ENCODE peak calls at places on chromosomes 3 and 15, in seven cellular contexts. One of them, this sample, is unnamed.

GRCh38 chr3:53703630-53704362 is 142.4 kb downstream of the CHDH start:
- DNase-seq in endodermal cell: no peak
- DNase-seq in GOT3: no peak
- DNase-seq in foreskin keratinocyte: no peak
- DNase-seq in stimulated activated effector memory CD8-positive, alpha-beta T cell treated with anti-CD3 and anti-CD28 coated beads, Interleukin-12 subunit alpha, Interleukin-12 subunit beta, amount 100 ng/mL, for 72 hours: no peak
- DNase-seq in osteocyte: no peak
- DNase-seq in GDM1: no peak
- DNase-seq in this sample: no peak

GRCh38 chr3:15174953-15175352 is 31.1 kb upstream of the CAPN7 start:
- DNase-seq in endodermal cell: no peak
- DNase-seq in GOT3: no peak
- DNase-seq in foreskin keratinocyte: no peak
- DNase-seq in stimulated activated effector memory CD8-positive, alpha-beta T cell treated with anti-CD3 and anti-CD28 coated beads, Interleukin-12 subunit alpha, Interleukin-12 subunit beta, amount 100 ng/mL, for 72 hours: no peak
- DNase-seq in osteocyte: no peak
- DNase-seq in GDM1: no peak
- DNase-seq in this sample: no peak

GRCh38 chr15:69386284-69386683 is 27.9 kb upstream of the KIF23 start:
- DNase-seq in endodermal cell: no peak
- DNase-seq in GOT3: no peak
- DNase-seq in foreskin keratinocyte: no peak
- DNase-seq in stimulated activated effector memory CD8-positive, alpha-beta T cell treated with anti-CD3 and anti-CD28 coated beads, Interleukin-12 subunit alpha, Interleukin-12 subunit beta, amount 100 ng/mL, for 72 hours: no peak
- DNase-seq in osteocyte: no peak
- DNase-seq in GDM1: no peak
- DNase-seq in this sample: no peak

GRCh38 chr3:186466391-186466974 is 77.7 kb downstream of the CRYGS start:
- DNase-seq in endodermal cell: peak
- DNase-seq in GOT3: no peak
- DNase-seq in foreskin keratinocyte: no peak
- DNase-seq in stimulated activated effector memory CD8-positive, alpha-beta T cell treated with anti-CD3 and anti-CD28 coated beads, Interleukin-12 subunit alpha, Interleukin-12 subunit beta, amount 100 ng/mL, for 72 hours: no peak
- DNase-seq in osteocyte: peak
- DNase-seq in GDM1: no peak
- DNase-seq in this sample: peak

GRCh38 chr15:62138124-62138523 is 27.0 kb downstream of the C2CD4B start:
- DNase-seq in endodermal cell: no peak
- DNase-seq in GOT3: no peak
- DNase-seq in foreskin keratinocyte: peak
- DNase-seq in stimulated activated effector memory CD8-positive, alpha-beta T cell treated with anti-CD3 and anti-CD28 coated beads, Interleukin-12 subunit alpha, Interleukin-12 subunit beta, amount 100 ng/mL, for 72 hours: no peak
- DNase-seq in osteocyte: no peak
- DNase-seq in GDM1: no peak
- DNase-seq in this sample: peak

GRCh38 chr15:58306591-58307312 is 125.0 kb upstream of the LIPC start:
- DNase-seq in endodermal cell: no peak
- DNase-seq in GOT3: no peak
- DNase-seq in foreskin keratinocyte: no peak
- DNase-seq in stimulated activated effector memory CD8-positive, alpha-beta T cell treated with anti-CD3 and anti-CD28 coated beads, Interleukin-12 subunit alpha, Interleukin-12 subunit beta, amount 100 ng/mL, for 72 hours: no peak
- DNase-seq in osteocyte: no peak
- DNase-seq in GDM1: no peak
- DNase-seq in this sample: no peak

GRCh38 chr15:76844096-76844495 is 61.0 kb downstream of the SCAPER start:
- DNase-seq in endodermal cell: no peak
- DNase-seq in GOT3: no peak
- DNase-seq in foreskin keratinocyte: no peak
- DNase-seq in stimulated activated effector memory CD8-positive, alpha-beta T cell treated with anti-CD3 and anti-CD28 coated beads, Interleukin-12 subunit alpha, Interleukin-12 subunit beta, amount 100 ng/mL, for 72 hours: no peak
- DNase-seq in osteocyte: no peak
- DNase-seq in GDM1: no peak
- DNase-seq in this sample: no peak

GRCh38 chr3:140290105-140290504 is 355.1 kb downstream of the CLSTN2 start:
- DNase-seq in endodermal cell: no peak
- DNase-seq in GOT3: no peak
- DNase-seq in foreskin keratinocyte: peak
- DNase-seq in stimulated activated effector memory CD8-positive, alpha-beta T cell treated with anti-CD3 and anti-CD28 coated beads, Interleukin-12 subunit alpha, Interleukin-12 subunit beta, amount 100 ng/mL, for 72 hours: no peak
- DNase-seq in osteocyte: no peak
- DNase-seq in GDM1: no peak
- DNase-seq in this sample: peak

GRCh38 chr15:99729920-99730319 is 3.3 kb downstream of the LYSMD4 start:
- DNase-seq in endodermal cell: peak
- DNase-seq in GOT3: no peak
- DNase-seq in foreskin keratinocyte: peak
- DNase-seq in stimulated activated effector memory CD8-positive, alpha-beta T cell treated with anti-CD3 and anti-CD28 coated beads, Interleukin-12 subunit alpha, Interleukin-12 subunit beta, amount 100 ng/mL, for 72 hours: no peak
- DNase-seq in osteocyte: no peak
- DNase-seq in GDM1: peak
- DNase-seq in this sample: peak

GRCh38 chr15:59879506-59879905 is 124.6 kb upstream of the FOXB1 start:
- DNase-seq in endodermal cell: no peak
- DNase-seq in GOT3: no peak
- DNase-seq in foreskin keratinocyte: peak
- DNase-seq in stimulated activated effector memory CD8-positive, alpha-beta T cell treated with anti-CD3 and anti-CD28 coated beads, Interleukin-12 subunit alpha, Interleukin-12 subunit beta, amount 100 ng/mL, for 72 hours: no peak
- DNase-seq in osteocyte: peak
- DNase-seq in GDM1: no peak
- DNase-seq in this sample: peak

GRCh38 chr3:25007974-25008658 is 419.9 kb upstream of the RARB start:
- DNase-seq in endodermal cell: no peak
- DNase-seq in GOT3: no peak
- DNase-seq in foreskin keratinocyte: peak
- DNase-seq in stimulated activated effector memory CD8-positive, alpha-beta T cell treated with anti-CD3 and anti-CD28 coated beads, Interleukin-12 subunit alpha, Interleukin-12 subunit beta, amount 100 ng/mL, for 72 hours: no peak
- DNase-seq in osteocyte: no peak
- DNase-seq in GDM1: no peak
- DNase-seq in this sample: peak

GRCh38 chr3:5194801-5195509 is 7.4 kb downstream of the EDEM1 start:
- DNase-seq in endodermal cell: no peak
- DNase-seq in GOT3: no peak
- DNase-seq in foreskin keratinocyte: peak
- DNase-seq in stimulated activated effector memory CD8-positive, alpha-beta T cell treated with anti-CD3 and anti-CD28 coated beads, Interleukin-12 subunit alpha, Interleukin-12 subunit beta, amount 100 ng/mL, for 72 hours: no peak
- DNase-seq in osteocyte: no peak
- DNase-seq in GDM1: no peak
- DNase-seq in this sample: peak

GRCh38 chr3:197426161-197426566 is 127.8 kb upstream of the DLG1 start:
- DNase-seq in endodermal cell: no peak
- DNase-seq in GOT3: no peak
- DNase-seq in foreskin keratinocyte: no peak
- DNase-seq in stimulated activated effector memory CD8-positive, alpha-beta T cell treated with anti-CD3 and anti-CD28 coated beads, Interleukin-12 subunit alpha, Interleukin-12 subunit beta, amount 100 ng/mL, for 72 hours: no peak
- DNase-seq in osteocyte: no peak
- DNase-seq in GDM1: no peak
- DNase-seq in this sample: peak

GRCh38 chr3:58332575-58333179 is at the start of gene PXK:
- DNase-seq in endodermal cell: peak
- DNase-seq in GOT3: peak
- DNase-seq in foreskin keratinocyte: peak
- DNase-seq in stimulated activated effector memory CD8-positive, alpha-beta T cell treated with anti-CD3 and anti-CD28 coated beads, Interleukin-12 subunit alpha, Interleukin-12 subunit beta, amount 100 ng/mL, for 72 hours: peak
- DNase-seq in osteocyte: peak
- DNase-seq in GDM1: peak
- DNase-seq in this sample: peak

GRCh38 chr3:126083511-126083912 is 412 bp downstream of the SLC41A3 start:
- DNase-seq in endodermal cell: peak
- DNase-seq in GOT3: no peak
- DNase-seq in foreskin keratinocyte: peak
- DNase-seq in stimulated activated effector memory CD8-positive, alpha-beta T cell treated with anti-CD3 and anti-CD28 coated beads, Interleukin-12 subunit alpha, Interleukin-12 subunit beta, amount 100 ng/mL, for 72 hours: peak
- DNase-seq in osteocyte: no peak
- DNase-seq in GDM1: no peak
- DNase-seq in this sample: peak

GRCh38 chr3:184496933-184497332 is 64.7 kb upstream of the EPHB3 start:
- DNase-seq in endodermal cell: no peak
- DNase-seq in GOT3: no peak
- DNase-seq in foreskin keratinocyte: no peak
- DNase-seq in stimulated activated effector memory CD8-positive, alpha-beta T cell treated with anti-CD3 and anti-CD28 coated beads, Interleukin-12 subunit alpha, Interleukin-12 subunit beta, amount 100 ng/mL, for 72 hours: no peak
- DNase-seq in osteocyte: no peak
- DNase-seq in GDM1: no peak
- DNase-seq in this sample: no peak

GRCh38 chr3:31941230-31941632 is 39.8 kb downstream of the OSBPL10 start:
- DNase-seq in endodermal cell: no peak
- DNase-seq in GOT3: no peak
- DNase-seq in foreskin keratinocyte: no peak
- DNase-seq in stimulated activated effector memory CD8-positive, alpha-beta T cell treated with anti-CD3 and anti-CD28 coated beads, Interleukin-12 subunit alpha, Interleukin-12 subunit beta, amount 100 ng/mL, for 72 hours: no peak
- DNase-seq in osteocyte: no peak
- DNase-seq in GDM1: no peak
- DNase-seq in this sample: no peak

GRCh38 chr15:69958494-69959134 is 139.1 kb downstream of the TLE3 start:
- DNase-seq in endodermal cell: peak
- DNase-seq in GOT3: no peak
- DNase-seq in foreskin keratinocyte: no peak
- DNase-seq in stimulated activated effector memory CD8-positive, alpha-beta T cell treated with anti-CD3 and anti-CD28 coated beads, Interleukin-12 subunit alpha, Interleukin-12 subunit beta, amount 100 ng/mL, for 72 hours: no peak
- DNase-seq in osteocyte: no peak
- DNase-seq in GDM1: no peak
- DNase-seq in this sample: no peak

GRCh38 chr15:78968539-78969271 is 23.9 kb upstream of the CTSH start:
- DNase-seq in endodermal cell: no peak
- DNase-seq in GOT3: no peak
- DNase-seq in foreskin keratinocyte: no peak
- DNase-seq in stimulated activated effector memory CD8-positive, alpha-beta T cell treated with anti-CD3 and anti-CD28 coated beads, Interleukin-12 subunit alpha, Interleukin-12 subunit beta, amount 100 ng/mL, for 72 hours: no peak
- DNase-seq in osteocyte: no peak
- DNase-seq in GDM1: no peak
- DNase-seq in this sample: no peak

GRCh38 chr3:72273615-72274014 is 488.7 kb upstream of the PROK2 start:
- DNase-seq in endodermal cell: peak
- DNase-seq in GOT3: no peak
- DNase-seq in foreskin keratinocyte: no peak
- DNase-seq in stimulated activated effector memory CD8-positive, alpha-beta T cell treated with anti-CD3 and anti-CD28 coated beads, Interleukin-12 subunit alpha, Interleukin-12 subunit beta, amount 100 ng/mL, for 72 hours: no peak
- DNase-seq in osteocyte: no peak
- DNase-seq in GDM1: no peak
- DNase-seq in this sample: no peak

GRCh38 chr3:177928156-177928555 is 608.1 kb upstream of the KCNMB2 start:
- DNase-seq in endodermal cell: no peak
- DNase-seq in GOT3: no peak
- DNase-seq in foreskin keratinocyte: peak
- DNase-seq in stimulated activated effector memory CD8-positive, alpha-beta T cell treated with anti-CD3 and anti-CD28 coated beads, Interleukin-12 subunit alpha, Interleukin-12 subunit beta, amount 100 ng/mL, for 72 hours: no peak
- DNase-seq in osteocyte: no peak
- DNase-seq in GDM1: no peak
- DNase-seq in this sample: no peak

GRCh38 chr15:73924258-73924921 is 1.9 kb upstream of the LOXL1 start:
- DNase-seq in endodermal cell: peak
- DNase-seq in GOT3: no peak
- DNase-seq in foreskin keratinocyte: peak
- DNase-seq in stimulated activated effector memory CD8-positive, alpha-beta T cell treated with anti-CD3 and anti-CD28 coated beads, Interleukin-12 subunit alpha, Interleukin-12 subunit beta, amount 100 ng/mL, for 72 hours: no peak
- DNase-seq in osteocyte: peak
- DNase-seq in GDM1: peak
- DNase-seq in this sample: peak

GRCh38 chr15:101306341-101307047 is 11.4 kb upstream of the SNRPA1 start:
- DNase-seq in endodermal cell: peak
- DNase-seq in GOT3: no peak
- DNase-seq in foreskin keratinocyte: no peak
- DNase-seq in stimulated activated effector memory CD8-positive, alpha-beta T cell treated with anti-CD3 and anti-CD28 coated beads, Interleukin-12 subunit alpha, Interleukin-12 subunit beta, amount 100 ng/mL, for 72 hours: no peak
- DNase-seq in osteocyte: no peak
- DNase-seq in GDM1: no peak
- DNase-seq in this sample: no peak

GRCh38 chr15:69603369-69604049 is 150.9 kb downstream of the RPLP1 start:
- DNase-seq in endodermal cell: no peak
- DNase-seq in GOT3: no peak
- DNase-seq in foreskin keratinocyte: no peak
- DNase-seq in stimulated activated effector memory CD8-positive, alpha-beta T cell treated with anti-CD3 and anti-CD28 coated beads, Interleukin-12 subunit alpha, Interleukin-12 subunit beta, amount 100 ng/mL, for 72 hours: no peak
- DNase-seq in osteocyte: no peak
- DNase-seq in GDM1: no peak
- DNase-seq in this sample: no peak

GRCh38 chr3:36697397-36698001 is 66.9 kb downstream of the DCLK3 start:
- DNase-seq in endodermal cell: peak
- DNase-seq in GOT3: no peak
- DNase-seq in foreskin keratinocyte: no peak
- DNase-seq in stimulated activated effector memory CD8-positive, alpha-beta T cell treated with anti-CD3 and anti-CD28 coated beads, Interleukin-12 subunit alpha, Interleukin-12 subunit beta, amount 100 ng/mL, for 72 hours: no peak
- DNase-seq in osteocyte: no peak
- DNase-seq in GDM1: no peak
- DNase-seq in this sample: no peak

GRCh38 chr3:74643636-74644035 is 29.2 kb upstream of the CNTN3 start:
- DNase-seq in endodermal cell: no peak
- DNase-seq in GOT3: no peak
- DNase-seq in foreskin keratinocyte: no peak
- DNase-seq in stimulated activated effector memory CD8-positive, alpha-beta T cell treated with anti-CD3 and anti-CD28 coated beads, Interleukin-12 subunit alpha, Interleukin-12 subunit beta, amount 100 ng/mL, for 72 hours: no peak
- DNase-seq in osteocyte: no peak
- DNase-seq in GDM1: no peak
- DNase-seq in this sample: peak

GRCh38 chr15:99537344-99537743 is 28.4 kb upstream of the MEF2A start:
- DNase-seq in endodermal cell: no peak
- DNase-seq in GOT3: no peak
- DNase-seq in foreskin keratinocyte: no peak
- DNase-seq in stimulated activated effector memory CD8-positive, alpha-beta T cell treated with anti-CD3 and anti-CD28 coated beads, Interleukin-12 subunit alpha, Interleukin-12 subunit beta, amount 100 ng/mL, for 72 hours: no peak
- DNase-seq in osteocyte: no peak
- DNase-seq in GDM1: no peak
- DNase-seq in this sample: no peak

GRCh38 chr15:59556405-59556804 is 55.2 kb upstream of the GCNT3 start:
- DNase-seq in endodermal cell: no peak
- DNase-seq in GOT3: no peak
- DNase-seq in foreskin keratinocyte: no peak
- DNase-seq in stimulated activated effector memory CD8-positive, alpha-beta T cell treated with anti-CD3 and anti-CD28 coated beads, Interleukin-12 subunit alpha, Interleukin-12 subunit beta, amount 100 ng/mL, for 72 hours: no peak
- DNase-seq in osteocyte: no peak
- DNase-seq in GDM1: no peak
- DNase-seq in this sample: no peak

GRCh38 chr3:121545049-121545563 is 682 bp downstream of the POLQ start:
- DNase-seq in endodermal cell: no peak
- DNase-seq in GOT3: no peak
- DNase-seq in foreskin keratinocyte: peak
- DNase-seq in stimulated activated effector memory CD8-positive, alpha-beta T cell treated with anti-CD3 and anti-CD28 coated beads, Interleukin-12 subunit alpha, Interleukin-12 subunit beta, amount 100 ng/mL, for 72 hours: peak
- DNase-seq in osteocyte: no peak
- DNase-seq in GDM1: no peak
- DNase-seq in this sample: peak

GRCh38 chr3:135622215-135622614 is 343.3 kb upstream of the PPP2R3A start:
- DNase-seq in endodermal cell: no peak
- DNase-seq in GOT3: no peak
- DNase-seq in foreskin keratinocyte: no peak
- DNase-seq in stimulated activated effector memory CD8-positive, alpha-beta T cell treated with anti-CD3 and anti-CD28 coated beads, Interleukin-12 subunit alpha, Interleukin-12 subunit beta, amount 100 ng/mL, for 72 hours: no peak
- DNase-seq in osteocyte: no peak
- DNase-seq in GDM1: no peak
- DNase-seq in this sample: no peak

GRCh38 chr3:14403636-14404395 is 1.4 kb downstream of the SLC6A6 start:
- DNase-seq in endodermal cell: no peak
- DNase-seq in GOT3: no peak
- DNase-seq in foreskin keratinocyte: no peak
- DNase-seq in stimulated activated effector memory CD8-positive, alpha-beta T cell treated with anti-CD3 and anti-CD28 coated beads, Interleukin-12 subunit alpha, Interleukin-12 subunit beta, amount 100 ng/mL, for 72 hours: no peak
- DNase-seq in osteocyte: no peak
- DNase-seq in GDM1: no peak
- DNase-seq in this sample: peak

GRCh38 chr15:57626713-57627440 is 35.2 kb downstream of the MYZAP start:
- DNase-seq in endodermal cell: no peak
- DNase-seq in GOT3: no peak
- DNase-seq in foreskin keratinocyte: no peak
- DNase-seq in stimulated activated effector memory CD8-positive, alpha-beta T cell treated with anti-CD3 and anti-CD28 coated beads, Interleukin-12 subunit alpha, Interleukin-12 subunit beta, amount 100 ng/mL, for 72 hours: no peak
- DNase-seq in osteocyte: no peak
- DNase-seq in GDM1: no peak
- DNase-seq in this sample: no peak

GRCh38 chr3:177705976-177706866 is 508.9 kb upstream of the TBL1XR1 start:
- DNase-seq in endodermal cell: no peak
- DNase-seq in GOT3: no peak
- DNase-seq in foreskin keratinocyte: no peak
- DNase-seq in stimulated activated effector memory CD8-positive, alpha-beta T cell treated with anti-CD3 and anti-CD28 coated beads, Interleukin-12 subunit alpha, Interleukin-12 subunit beta, amount 100 ng/mL, for 72 hours: no peak
- DNase-seq in osteocyte: no peak
- DNase-seq in GDM1: no peak
- DNase-seq in this sample: peak

GRCh38 chr15:69554321-69554961 is 101.8 kb downstream of the RPLP1 start:
- DNase-seq in endodermal cell: peak
- DNase-seq in GOT3: no peak
- DNase-seq in foreskin keratinocyte: no peak
- DNase-seq in stimulated activated effector memory CD8-positive, alpha-beta T cell treated with anti-CD3 and anti-CD28 coated beads, Interleukin-12 subunit alpha, Interleukin-12 subunit beta, amount 100 ng/mL, for 72 hours: no peak
- DNase-seq in osteocyte: no peak
- DNase-seq in GDM1: no peak
- DNase-seq in this sample: peak

GRCh38 chr15:33506781-33507180 is 196.0 kb downstream of the RYR3 start:
- DNase-seq in endodermal cell: no peak
- DNase-seq in GOT3: no peak
- DNase-seq in foreskin keratinocyte: peak
- DNase-seq in stimulated activated effector memory CD8-positive, alpha-beta T cell treated with anti-CD3 and anti-CD28 coated beads, Interleukin-12 subunit alpha, Interleukin-12 subunit beta, amount 100 ng/mL, for 72 hours: no peak
- DNase-seq in osteocyte: no peak
- DNase-seq in GDM1: no peak
- DNase-seq in this sample: no peak

GRCh38 chr3:177679568-177680441 is 482.5 kb upstream of the TBL1XR1 start:
- DNase-seq in endodermal cell: no peak
- DNase-seq in GOT3: no peak
- DNase-seq in foreskin keratinocyte: no peak
- DNase-seq in stimulated activated effector memory CD8-positive, alpha-beta T cell treated with anti-CD3 and anti-CD28 coated beads, Interleukin-12 subunit alpha, Interleukin-12 subunit beta, amount 100 ng/mL, for 72 hours: peak
- DNase-seq in osteocyte: no peak
- DNase-seq in GDM1: peak
- DNase-seq in this sample: no peak

GRCh38 chr15:98727115-98728040 is 79.0 kb downstream of the IGF1R start:
- DNase-seq in endodermal cell: peak
- DNase-seq in GOT3: peak
- DNase-seq in foreskin keratinocyte: peak
- DNase-seq in stimulated activated effector memory CD8-positive, alpha-beta T cell treated with anti-CD3 and anti-CD28 coated beads, Interleukin-12 subunit alpha, Interleukin-12 subunit beta, amount 100 ng/mL, for 72 hours: no peak
- DNase-seq in osteocyte: peak
- DNase-seq in GDM1: no peak
- DNase-seq in this sample: peak

GRCh38 chr3:905217-905616 is 187.6 kb upstream of the CNTN6 start:
- DNase-seq in endodermal cell: no peak
- DNase-seq in GOT3: no peak
- DNase-seq in foreskin keratinocyte: no peak
- DNase-seq in stimulated activated effector memory CD8-positive, alpha-beta T cell treated with anti-CD3 and anti-CD28 coated beads, Interleukin-12 subunit alpha, Interleukin-12 subunit beta, amount 100 ng/mL, for 72 hours: no peak
- DNase-seq in osteocyte: no peak
- DNase-seq in GDM1: no peak
- DNase-seq in this sample: no peak